ENCODE peak calls at places on chromosome 7, in four cellular contexts. One of them, this sample, is unnamed.

GRCh38 chr7:133095119-133095671 is 13.3 kb upstream of the CHCHD3 start:
- DNase-seq in GDM1: no peak
- DNase-seq in adrenal gland: no peak
- DNase-seq in mucosa of gallbladder: no peak
- DNase-seq in this sample: no peak

GRCh38 chr7:96211954-96212353 is 109.9 kb downstream of the SLC25A13 start:
- DNase-seq in mucosa of gallbladder: no peak
- DNase-seq in GDM1: no peak
- DNase-seq in adrenal gland: no peak
- DNase-seq in this sample: no peak

GRCh38 chr7:53531-53930 is 138.8 kb upstream of the FAM20C start:
- DNase-seq in GDM1: no peak
- DNase-seq in mucosa of gallbladder: no peak
- DNase-seq in adrenal gland: no peak
- DNase-seq in this sample: peak

GRCh38 chr7:30924624-30925023 is 13.0 kb downstream of the AQP1 start:
- DNase-seq in GDM1: no peak
- DNase-seq in adrenal gland: no peak
- DNase-seq in mucosa of gallbladder: peak
- DNase-seq in this sample: peak

GRCh38 chr7:105003875-105004510 is 10.0 kb upstream of the KMT2E start:
- DNase-seq in adrenal gland: no peak
- DNase-seq in mucosa of gallbladder: no peak
- DNase-seq in GDM1: no peak
- DNase-seq in this sample: no peak

GRCh38 chr7:25391295-25391861 is 163.1 kb upstream of the NPVF start:
- DNase-seq in GDM1: no peak
- DNase-seq in mucosa of gallbladder: no peak
- DNase-seq in adrenal gland: no peak
- DNase-seq in this sample: no peak

GRCh38 chr7:29335188-29336083 is 140.9 kb downstream of the CHN2 start:
- DNase-seq in GDM1: no peak
- DNase-seq in adrenal gland: no peak
- DNase-seq in mucosa of gallbladder: no peak
- DNase-seq in this sample: no peak

GRCh38 chr7:128084896-128085608 is 53.8 kb upstream of the LRRC4 start:
- DNase-seq in mucosa of gallbladder: no peak
- DNase-seq in adrenal gland: peak
- DNase-seq in GDM1: no peak
- DNase-seq in this sample: no peak

GRCh38 chr7:158098125-158099030 is 489.2 kb downstream of the PTPRN2 start:
- DNase-seq in adrenal gland: peak
- DNase-seq in GDM1: no peak
- DNase-seq in mucosa of gallbladder: no peak
- DNase-seq in this sample: no peak

GRCh38 chr7:44073664-44074348 is 8.4 kb upstream of the PGAM2 start:
- DNase-seq in GDM1: peak
- DNase-seq in adrenal gland: peak
- DNase-seq in mucosa of gallbladder: peak
- DNase-seq in this sample: peak

GRCh38 chr7:99041526-99041925 is 102.4 kb downstream of the SMURF1 start:
- DNase-seq in mucosa of gallbladder: peak
- DNase-seq in GDM1: no peak
- DNase-seq in adrenal gland: no peak
- DNase-seq in this sample: peak

GRCh38 chr7:101410743-101411476 is 48.2 kb downstream of the COL26A1 start:
- DNase-seq in adrenal gland: peak
- DNase-seq in mucosa of gallbladder: no peak
- DNase-seq in GDM1: no peak
- DNase-seq in this sample: no peak

GRCh38 chr7:138875794-138876193 is 77.8 kb upstream of the ATP6V0A4 start:
- DNase-seq in adrenal gland: no peak
- DNase-seq in GDM1: peak
- DNase-seq in mucosa of gallbladder: no peak
- DNase-seq in this sample: no peak